ENCODE peak calls at places on chromosomes 11 and 22, in five cellular contexts. One of them, this sample, is unnamed.

GRCh38 chr11:106208795-106209194 is 131.3 kb downstream of the AASDHPPT start:
- DNase-seq in GM12892: no peak
- DNase-seq in H1: no peak
- DNase-seq in HepG2: peak; percentile 5
- DNase-seq in K562: no peak
- DNase-seq in this sample: no peak

GRCh38 chr11:15519124-15519791 is 404.5 kb downstream of the INSC start:
- DNase-seq in GM12892: no peak
- DNase-seq in H1: no peak
- DNase-seq in HepG2: no peak
- DNase-seq in K562: no peak
- DNase-seq in this sample: no peak

GRCh38 chr11:94576306-94576705 is 9.1 kb downstream of the PIWIL4 start:
- DNase-seq in GM12892: no peak
- DNase-seq in H1: no peak
- DNase-seq in HepG2: no peak
- DNase-seq in K562: no peak
- DNase-seq in this sample: no peak

GRCh38 chr11:2213384-2213842 is 41.8 kb upstream of the TH start:
- DNase-seq in GM12892: no peak
- DNase-seq in H1: peak; percentile 44
- DNase-seq in HepG2: peak; percentile 96
- DNase-seq in K562: no peak
- DNase-seq in this sample: no peak

GRCh38 chr11:10488581-10489443 is 33.7 kb downstream of the AMPD3 start:
- DNase-seq in GM12892: no peak
- DNase-seq in H1: no peak
- DNase-seq in HepG2: no peak
- DNase-seq in K562: no peak
- DNase-seq in this sample: no peak

GRCh38 chr11:104531075-104531474 is 367.1 kb upstream of the PDGFD start:
- DNase-seq in GM12892: no peak
- DNase-seq in H1: no peak
- DNase-seq in HepG2: peak; percentile 0
- DNase-seq in K562: no peak
- DNase-seq in this sample: no peak

GRCh38 chr11:109856958-109857357 is 236.2 kb upstream of the ZC3H12C start:
- DNase-seq in GM12892: no peak
- DNase-seq in H1: no peak
- DNase-seq in HepG2: no peak
- DNase-seq in K562: no peak
- DNase-seq in this sample: no peak

GRCh38 chr11:72661486-72661885 is 12.7 kb downstream of the PDE2A start:
- DNase-seq in GM12892: no peak
- DNase-seq in H1: no peak
- DNase-seq in HepG2: no peak
- DNase-seq in K562: no peak
- DNase-seq in this sample: no peak

GRCh38 chr11:10688401-10688800 is 5.2 kb downstream of the IRAG1 start:
- DNase-seq in GM12892: no peak
- DNase-seq in H1: no peak
- DNase-seq in HepG2: no peak
- DNase-seq in K562: peak; percentile 46
- DNase-seq in this sample: no peak

GRCh38 chr11:77038825-77039326 is 4.7 kb downstream of the B3GNT6 start:
- DNase-seq in GM12892: no peak
- DNase-seq in H1: no peak
- DNase-seq in HepG2: no peak
- DNase-seq in K562: no peak
- DNase-seq in this sample: peak; percentile 50

GRCh38 chr11:11722246-11722645 is 100.4 kb upstream of the GALNT18 start:
- DNase-seq in GM12892: no peak
- DNase-seq in H1: no peak
- DNase-seq in HepG2: no peak
- DNase-seq in K562: no peak
- DNase-seq in this sample: no peak

GRCh38 chr11:126544311-126545056 is 189.0 kb downstream of the ST3GAL4 start:
- DNase-seq in GM12892: no peak
- DNase-seq in H1: peak; percentile 56
- DNase-seq in HepG2: no peak
- DNase-seq in K562: no peak
- DNase-seq in this sample: no peak

GRCh38 chr22:45717787-45718186 is 46.2 kb downstream of the ATXN10 start:
- DNase-seq in GM12892: no peak
- DNase-seq in H1: no peak
- DNase-seq in HepG2: no peak
- DNase-seq in K562: no peak
- DNase-seq in this sample: no peak

GRCh38 chr11:64444838-64445441 is 86.0 kb downstream of the RPS6KA4 start:
- DNase-seq in GM12892: no peak
- DNase-seq in H1: no peak
- DNase-seq in HepG2: no peak
- DNase-seq in K562: peak; percentile 56
- DNase-seq in this sample: no peak

DNA sequence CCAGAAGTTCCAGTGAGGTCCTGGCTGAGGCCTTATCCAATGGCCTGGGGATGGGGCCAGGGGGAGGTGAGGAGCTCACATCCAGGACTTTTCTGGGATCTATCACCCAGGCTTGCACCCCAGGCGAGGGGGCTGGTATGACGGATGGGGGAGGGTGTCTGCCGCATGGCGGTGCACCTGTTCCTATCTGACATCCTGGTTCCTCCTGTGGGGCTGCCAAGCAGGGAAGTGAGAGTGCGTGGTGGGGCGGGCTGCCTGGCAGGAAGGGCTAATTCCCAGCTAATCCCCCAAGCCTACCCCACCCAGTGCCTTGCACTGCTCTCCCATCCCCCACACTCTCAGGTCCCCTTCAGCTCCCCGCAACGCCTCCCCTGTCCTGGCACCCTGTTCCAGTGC is 102.1 kb downstream of the NECTIN1 start:
- DNase-seq in GM12892: no peak
- DNase-seq in H1: no peak
- DNase-seq in HepG2: no peak
- DNase-seq in K562: no peak
- DNase-seq in this sample: no peak
- TF ChIP-seq TAF1 in GM12892: no peak
- TF ChIP-seq TAF1 in H1: no peak
- TF ChIP-seq TAF1 in HepG2: no peak
- TF ChIP-seq TAF1 in K562: no peak
- TF ChIP-seq TAF1 in this sample: no peak

GRCh38 chr22:50262460-50262911 is 1.0 kb upstream of the MAPK12 start:
- DNase-seq in GM12892: no peak
- DNase-seq in H1: no peak
- DNase-seq in HepG2: peak; percentile 28
- DNase-seq in K562: peak; percentile 46
- DNase-seq in this sample: no peak
- TF ChIP-seq TAF1 in GM12892: no peak
- TF ChIP-seq TAF1 in H1: no peak
- TF ChIP-seq TAF1 in HepG2: no peak
- TF ChIP-seq TAF1 in K562: no peak
- TF ChIP-seq TAF1 in this sample: no peak

DNA sequence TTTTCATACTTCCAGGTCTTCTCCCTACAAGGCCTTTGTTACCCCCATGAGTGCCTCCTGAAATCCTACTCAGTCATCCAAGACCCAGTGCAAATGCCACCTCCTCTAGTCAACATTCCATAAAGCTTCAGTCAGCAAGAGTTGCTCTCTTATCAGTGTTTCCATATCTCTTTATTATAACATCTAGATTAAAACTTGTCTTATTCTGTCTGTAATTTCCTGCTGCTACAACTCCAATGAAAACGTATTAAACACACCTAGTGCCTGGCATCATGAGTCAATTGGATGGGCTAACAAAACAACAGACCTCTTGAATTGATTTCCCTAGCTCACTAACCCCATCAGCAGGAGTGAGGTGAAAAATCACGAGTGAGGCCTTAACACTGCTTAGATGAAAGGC is 370.8 kb upstream of the CCDC90B start:
- DNase-seq in GM12892: no peak
- DNase-seq in H1: no peak
- DNase-seq in HepG2: no peak
- DNase-seq in K562: no peak
- DNase-seq in this sample: no peak
- TF ChIP-seq TAF1 in GM12892: no peak
- TF ChIP-seq TAF1 in H1: no peak
- TF ChIP-seq TAF1 in HepG2: no peak
- TF ChIP-seq TAF1 in K562: no peak
- TF ChIP-seq TAF1 in this sample: no peak

GRCh38 chr11:45856044-45856468 is 8.8 kb downstream of the CRY2 start:
- DNase-seq in GM12892: no peak
- DNase-seq in H1: no peak
- DNase-seq in HepG2: no peak
- DNase-seq in K562: no peak
- DNase-seq in this sample: no peak
- TF ChIP-seq TAF1 in GM12892: no peak
- TF ChIP-seq TAF1 in H1: no peak
- TF ChIP-seq TAF1 in HepG2: no peak
- TF ChIP-seq TAF1 in K562: no peak
- TF ChIP-seq TAF1 in this sample: no peak

GRCh38 chr11:119356349-119357031 is 10.0 kb upstream of the MFRP start:
- DNase-seq in GM12892: peak; percentile 89
- DNase-seq in H1: peak; percentile 93
- DNase-seq in HepG2: no peak
- DNase-seq in K562: peak; percentile 79
- DNase-seq in this sample: peak; percentile 86
- TF ChIP-seq TAF1 in GM12892: no peak
- TF ChIP-seq TAF1 in H1: no peak
- TF ChIP-seq TAF1 in HepG2: no peak
- TF ChIP-seq TAF1 in K562: no peak
- TF ChIP-seq TAF1 in this sample: no peak

GRCh38 chr11:93072236-93072635 is 102.8 kb downstream of the MTNR1B start:
- DNase-seq in GM12892: no peak
- DNase-seq in H1: no peak
- DNase-seq in HepG2: no peak
- DNase-seq in K562: no peak
- DNase-seq in this sample: no peak

GRCh38 chr11:93073026-93073425 is 103.6 kb downstream of the MTNR1B start:
- DNase-seq in GM12892: no peak
- DNase-seq in H1: peak; percentile 52
- DNase-seq in HepG2: no peak
- DNase-seq in K562: no peak
- DNase-seq in this sample: no peak

GRCh38 chr11:93067881-93068390 is 98.5 kb downstream of the MTNR1B start:
- DNase-seq in GM12892: no peak
- DNase-seq in H1: no peak
- DNase-seq in HepG2: no peak
- DNase-seq in K562: no peak
- DNase-seq in this sample: no peak

GRCh38 chr11:93075782-93076181 is 106.3 kb downstream of the MTNR1B start:
- DNase-seq in GM12892: no peak
- DNase-seq in H1: no peak
- DNase-seq in HepG2: no peak
- DNase-seq in K562: no peak
- DNase-seq in this sample: no peak

GRCh38 chr11:93073508-93074280 is 104.2 kb downstream of the MTNR1B start:
- DNase-seq in GM12892: no peak
- DNase-seq in H1: no peak
- DNase-seq in HepG2: no peak
- DNase-seq in K562: no peak
- DNase-seq in this sample: no peak
- TF ChIP-seq TAF1 in GM12892: no peak
- TF ChIP-seq TAF1 in H1: no peak
- TF ChIP-seq TAF1 in HepG2: no peak
- TF ChIP-seq TAF1 in K562: no peak
- TF ChIP-seq TAF1 in this sample: no peak

GRCh38 chr22:39471421-39472141 is 14.8 kb downstream of the MGAT3 start:
- DNase-seq in GM12892: peak; percentile 61
- DNase-seq in H1: no peak
- DNase-seq in HepG2: no peak
- DNase-seq in K562: no peak
- DNase-seq in this sample: no peak
- TF ChIP-seq TAF1 in GM12892: peak; percentile 19
- TF ChIP-seq TAF1 in H1: no peak
- TF ChIP-seq TAF1 in HepG2: no peak
- TF ChIP-seq TAF1 in K562: no peak
- TF ChIP-seq TAF1 in this sample: no peak

GRCh38 chr11:65636108-65636809 is 1.6 kb upstream of the SIPA1 start:
- DNase-seq in GM12892: no peak
- DNase-seq in H1: no peak
- DNase-seq in HepG2: no peak
- DNase-seq in K562: peak; percentile 76
- DNase-seq in this sample: no peak
- TF ChIP-seq TAF1 in GM12892: no peak
- TF ChIP-seq TAF1 in H1: no peak
- TF ChIP-seq TAF1 in HepG2: no peak
- TF ChIP-seq TAF1 in K562: no peak
- TF ChIP-seq TAF1 in this sample: no peak

GRCh38 chr11:19918302-19919049 is 205.8 kb downstream of the NAV2 start:
- DNase-seq in GM12892: no peak
- DNase-seq in H1: no peak
- DNase-seq in HepG2: no peak
- DNase-seq in K562: no peak
- DNase-seq in this sample: no peak

GRCh38 chr11:19921976-19922688 is 209.5 kb downstream of the NAV2 start:
- DNase-seq in GM12892: no peak
- DNase-seq in H1: no peak
- DNase-seq in HepG2: no peak
- DNase-seq in K562: no peak
- DNase-seq in this sample: no peak

GRCh38 chr11:19920982-19921381 is 208.3 kb downstream of the NAV2 start:
- DNase-seq in GM12892: no peak
- DNase-seq in H1: no peak
- DNase-seq in HepG2: no peak
- DNase-seq in K562: no peak
- DNase-seq in this sample: no peak

GRCh38 chr11:19917069-19917468 is 204.4 kb downstream of the NAV2 start:
- DNase-seq in GM12892: no peak
- DNase-seq in H1: no peak
- DNase-seq in HepG2: no peak
- DNase-seq in K562: no peak
- DNase-seq in this sample: no peak

GRCh38 chr11:19919050-19919561 is 206.5 kb downstream of the NAV2 start:
- DNase-seq in GM12892: no peak
- DNase-seq in H1: no peak
- DNase-seq in HepG2: no peak
- DNase-seq in K562: no peak
- DNase-seq in this sample: no peak
- TF ChIP-seq TAF1 in GM12892: no peak
- TF ChIP-seq TAF1 in H1: no peak
- TF ChIP-seq TAF1 in HepG2: no peak
- TF ChIP-seq TAF1 in K562: no peak
- TF ChIP-seq TAF1 in this sample: no peak

This sample was measured in GM12891.